ENCODE peak calls at places on chromosomes 2 and 18, in eight cellular contexts. M is kidney tubule cell; K is left ventricle myocardium inferior; O is SIG-M5; P is activated gamma-delta T cell treated with Interleukin-2 at 50 U/mL for 16 hours; U is activated T-helper 1 cell treated with Interleukin-2 at 50 U/mL for 16 hours; E is Ammon's horn; D is stimulated activated CD4-positive, alpha-beta T cell treated with anti-CD3 and anti-CD28 coated beads, TNF-alpha, amount 100 ng/mL, for 1 hour. X is an unnamed sample.

GRCh38 chr2:78908973-78909372 is 116.5 kb upstream of the REG3G start:
- DNase-seq in U (no peak), D (no peak), K (no peak), M (no peak), E (no peak), O (no peak), P (no peak), X (no peak)

GRCh38 chr2:132392211-132392610 is 24.4 kb upstream of the GPR39 start:
- DNase-seq in E (no peak), M (no peak), O (no peak), D (no peak), U (no peak), P (no peak), K (no peak), X (no peak)

GRCh38 chr18:50753311-50753710 is 66.5 kb downstream of the MRO start:
- DNase-seq in M (no peak), P (no peak), K (no peak), D (no peak), U (no peak), O (no peak), E (no peak), X (no peak)

GRCh38 chr18:75070235-75070624 is 138.7 kb downstream of the PTGR3 start:
- DNase-seq in M (no peak), K (no peak), P (no peak), O (no peak), U (no peak), E (no peak), D (no peak), X (no peak)

GRCh38 chr2:129757915-129758421 is 221.5 kb upstream of the RAB6C start:
- DNase-seq in U (no peak), K (peak; percentile 50), O (no peak), D (no peak), M (no peak), P (no peak), E (peak; percentile 47), X (no peak)

GRCh38 chr2:147275943-147276342 is 568.9 kb upstream of the ACVR2A start:
- DNase-seq in U (no peak), P (no peak), K (no peak), D (no peak), O (no peak), E (no peak), M (peak; percentile 2), X (no peak)

GRCh38 chr2:237497009-237497819 is 10.2 kb downstream of the MLPH start:
- DNase-seq in P (no peak), U (no peak), M (no peak), D (no peak), O (no peak), K (no peak), E (no peak), X (no peak)

GRCh38 chr18:33432857-33433256 is 7.7 kb downstream of the CCDC178 start:
- DNase-seq in O (no peak), P (no peak), U (no peak), K (no peak), E (no peak), D (no peak), M (no peak), X (no peak)

GRCh38 chr18:58861353-58861752 is 3.3 kb upstream of the ZNF532 start:
- DNase-seq in M (no peak), U (no peak), P (no peak), D (no peak), E (no peak), O (no peak), K (no peak), X (no peak)

GRCh38 chr2:54859997-54860701 is 136.7 kb downstream of the EML6 start:
- DNase-seq in O (no peak), K (no peak), M (peak; percentile 95), P (no peak), E (no peak), D (no peak), U (no peak), X (no peak)

GRCh38 chr2:226002438-226002837 is 602.9 kb downstream of the NYAP2 start:
- DNase-seq in O (peak; percentile 83), U (no peak), E (no peak), M (peak; percentile 93), P (no peak), K (no peak), D (no peak), X (peak; percentile 40)

GRCh38 chr2:174510583-174511189 is 23.9 kb upstream of the GPR155 start:
- DNase-seq in U (no peak), D (no peak), K (no peak), E (no peak), M (peak; percentile 28), P (no peak), O (no peak), X (no peak)

GRCh38 chr2:163469561-163469962 is 266.2 kb downstream of the FIGN start:
- DNase-seq in E (no peak), P (no peak), U (no peak), K (no peak), M (peak; percentile 16), D (no peak), O (no peak), X (no peak)

GRCh38 chr2:16061406-16062217 is 121.3 kb downstream of the MYCN start:
- DNase-seq in D (no peak), E (no peak), K (no peak), M (no peak), U (no peak), O (no peak), P (no peak), X (no peak)

GRCh38 chr2:62305421-62306176 is 109.7 kb downstream of the B3GNT2 start:
- DNase-seq in D (no peak), E (no peak), K (no peak), O (no peak), M (no peak), P (peak; percentile 29), U (no peak), X (no peak)

GRCh38 chr18:44758821-44759624 is 78.3 kb downstream of the SETBP1 start:
- DNase-seq in U (no peak), D (no peak), P (no peak), K (no peak), M (no peak), E (no peak), O (peak; percentile 71), X (no peak)

GRCh38 chr2:128395196-128395595 is 76.5 kb upstream of the HS6ST1 start:
- DNase-seq in E (no peak), K (no peak), O (no peak), D (no peak), P (no peak), M (no peak), U (no peak), X (no peak)

GRCh38 chr2:177639262-177639914 is 246.8 kb downstream of the AGPS start:
- DNase-seq in E (no peak), O (no peak), P (no peak), D (no peak), U (no peak), M (no peak), K (no peak), X (no peak)

GRCh38 chr2:85133751-85134254 is 611 bp downstream of the TCF7L1 start:
- DNase-seq in O (no peak), U (no peak), E (peak; percentile 10), K (peak; percentile 40), P (no peak), M (peak; percentile 34), D (no peak), X (peak; percentile 63)

GRCh38 chr2:35462226-35462983 is 893.2 kb upstream of the CRIM1 start:
- DNase-seq in P (no peak), K (no peak), D (no peak), E (no peak), M (peak; percentile 73), U (no peak), O (no peak), X (no peak)

GRCh38 chr2:210477496-210477895 is 937 bp upstream of the LANCL1 start:
- DNase-seq in M (peak; percentile 36), D (no peak), K (no peak), E (no peak), P (no peak), U (no peak), O (no peak), X (peak; percentile 26)

GRCh38 chr2:27212626-27213471 is 781 bp upstream of the SLC5A6 start:
- DNase-seq in O (no peak), K (no peak), U (peak; percentile 21), E (no peak), D (peak; percentile 17), M (peak; percentile 53), P (peak; percentile 35), X (no peak)

GRCh38 chr18:79644006-79644665 is 35.5 kb upstream of the CTDP1 start:
- DNase-seq in E (peak; percentile 74), D (peak; percentile 44), M (peak; percentile 68), O (no peak), U (peak; percentile 51), K (peak; percentile 60), P (peak; percentile 67), X (peak; percentile 71)

GRCh38 chr18:11665146-11665545 is 23.9 kb upstream of the GNAL start:
- DNase-seq in D (no peak), M (no peak), E (no peak), O (no peak), K (no peak), P (no peak), U (no peak), X (no peak)

GRCh38 chr2:197460653-197461052 is 7.3 kb downstream of the COQ10B start:
- DNase-seq in D (no peak), M (no peak), P (no peak), K (no peak), E (no peak), O (no peak), U (no peak), X (no peak)

GRCh38 chr2:8571286-8571791 is 110.5 kb upstream of the ID2 start:
- DNase-seq in M (no peak), P (no peak), U (no peak), D (no peak), E (no peak), K (no peak), O (no peak), X (no peak)

GRCh38 chr2:161992526-161992925 is 81.5 kb downstream of the DPP4 start:
- DNase-seq in U (peak; percentile 47), P (peak; percentile 58), E (no peak), M (no peak), K (no peak), D (no peak), O (no peak), X (no peak)

GRCh38 chr2:31079665-31080064 is 58.6 kb downstream of the GALNT14 start:
- DNase-seq in O (no peak), K (no peak), P (no peak), M (no peak), E (no peak), D (no peak), U (no peak), X (no peak)

GRCh38 chr2:101706819-101707177 is 9.3 kb downstream of the MAP4K4 start:
- DNase-seq in P (no peak), K (no peak), O (no peak), D (no peak), M (no peak), U (no peak), E (no peak), X (no peak)

GRCh38 chr18:11649839-11650238 is 39.2 kb upstream of the GNAL start:
- DNase-seq in U (no peak), P (no peak), D (no peak), M (no peak), E (no peak), O (no peak), K (no peak), X (no peak)

GRCh38 chr2:190664240-190664639 is 15.4 kb downstream of the NAB1 start:
- DNase-seq in E (no peak), M (peak; percentile 82), D (no peak), O (no peak), K (no peak), P (no peak), U (no peak), X (no peak)

GRCh38 chr2:58558866-58559265 is 317.7 kb upstream of the FANCL start:
- DNase-seq in U (no peak), K (no peak), E (no peak), M (no peak), P (no peak), O (no peak), D (no peak), X (no peak)

GRCh38 chr2:108594982-108595464 is 60.8 kb downstream of the LIMS1 start:
- DNase-seq in P (no peak), E (no peak), M (peak; percentile 100), K (no peak), O (no peak), U (no peak), D (no peak), X (no peak)

GRCh38 chr18:10843533-10843932 is 305.8 kb downstream of the PIEZO2 start:
- DNase-seq in M (no peak), K (no peak), U (no peak), O (no peak), D (no peak), E (no peak), P (no peak), X (no peak)

X was measured in left cardiac atrium.